ENCODE peak calls at places on chromosomes 2 and 18, in eight cellular contexts. E is tibial artery, B is fibroblast of the aortic adventitia, R is SK-N-DZ, W is NCI-H2081, L is NB4, D is hypothalamus, Z is fibroblast of the conjunctiva. S is an unnamed sample.

GRCh38 chr2:96868555-96869280 is 1.2 kb downstream of the SEMA4C start:
- DNase-seq in Z (peak; percentile 81), L (peak; percentile 96), E (peak; percentile 94), R (peak; percentile 87), D (peak; percentile 84), W (peak; percentile 93), B (peak; percentile 88), S (peak; percentile 84)

GRCh38 chr2:31075936-31076590 is 62.2 kb downstream of the GALNT14 start:
- DNase-seq in L (no peak), W (no peak), D (no peak), B (peak; percentile 12), Z (peak; percentile 22), E (no peak), R (no peak), S (no peak)

GRCh38 chr2:28413152-28413895 is 20.7 kb downstream of the FOSL2 start:
- DNase-seq in W (peak; percentile 57), R (peak; percentile 21), E (no peak), D (no peak), Z (no peak), L (peak; percentile 42), B (no peak), S (peak; percentile 34)

GRCh38 chr18:70423988-70424387 is 135.1 kb downstream of the SOCS6 start:
- DNase-seq in B (peak; percentile 76), R (no peak), E (no peak), W (no peak), Z (peak; percentile 23), D (no peak), L (no peak), S (no peak)

GRCh38 chr2:143754732-143755131 is 625.5 kb downstream of the ARHGAP15 start:
- DNase-seq in W (no peak), R (no peak), B (no peak), D (no peak), E (no peak), L (peak; percentile 9), Z (no peak), S (no peak)

GRCh38 chr2:2703792-2704191 is 372.7 kb upstream of the MYT1L start:
- DNase-seq in W (no peak), R (no peak), Z (no peak), E (no peak), B (no peak), L (no peak), D (no peak), S (no peak)

GRCh38 chr18:12742453-12742852 is 39.6 kb downstream of the PSMG2 start:
- DNase-seq in Z (peak; percentile 40), R (no peak), B (peak; percentile 57), D (no peak), E (no peak), W (no peak), L (no peak), S (no peak)

GRCh38 chr2:201270293-201271001 is 10.1 kb downstream of the CASP8 start:
- DNase-seq in D (no peak), B (no peak), Z (no peak), E (no peak), W (no peak), L (no peak), R (no peak), S (no peak)

GRCh38 chr2:45267062-45267702 is 257.9 kb upstream of the SIX2 start:
- DNase-seq in D (no peak), R (no peak), L (no peak), B (no peak), Z (no peak), E (no peak), W (no peak), S (no peak)

GRCh38 chr18:71028285-71028762 is 739.5 kb downstream of the SOCS6 start:
- DNase-seq in L (no peak), R (peak; percentile 15), Z (no peak), B (no peak), W (peak; percentile 5), E (no peak), D (no peak), S (peak; percentile 82)

GRCh38 chr2:62348700-62349099 is 152.8 kb downstream of the B3GNT2 start:
- DNase-seq in W (no peak), L (no peak), R (no peak), Z (no peak), B (no peak), E (no peak), D (no peak), S (no peak)

GRCh38 chr2:221133941-221134340 is 438.2 kb downstream of the EPHA4 start:
- DNase-seq in E (no peak), D (no peak), W (no peak), R (no peak), B (no peak), Z (no peak), L (no peak), S (no peak)

GRCh38 chr18:32770181-32770650 is 2.6 kb downstream of the KLHL14 start:
- DNase-seq in B (no peak), Z (no peak), L (no peak), W (peak; percentile 38), E (no peak), R (no peak), D (no peak), S (no peak)

S was measured in BE2C.